ENCODE peak calls at places on chromosomes 16 and 17, in four cellular contexts. O is GM12878, A is HepG2, H is K562. I is an unnamed sample.

GRCh38 chr17:65294184-65294719 is 157.1 kb downstream of the RGS9 start:
- DNase-seq in A (peak; percentile 68), H (peak; percentile 75), O (no peak), I (peak; percentile 78)

GRCh38 chr17:46979023-46979870 is at the start of gene RPRML:
- DNase-seq in A (no peak), H (peak; percentile 34), O (no peak), I (peak; percentile 59)

GRCh38 chr16:68658258-68658973 is 13.3 kb downstream of the CDH3 start:
- DNase-seq in H (no peak), A (no peak), O (no peak), I (no peak)

GRCh38 chr16:4846503-4846900 is 586 bp downstream of the GLYR1 start:
- DNase-seq in A (peak; percentile 35), H (peak; percentile 22), O (no peak), I (peak; percentile 32)

GRCh38 chr16:47946077-47946476 is 209.7 kb downstream of the ABCC12 start:
- DNase-seq in O (no peak), A (no peak), H (no peak), I (no peak)

GRCh38 chr17:7798839-7799238 is 35.2 kb upstream of the KDM6B start:
- DNase-seq in O (no peak), H (no peak), A (no peak), I (no peak)

GRCh38 chr16:11791144-11791828 is 5.8 kb downstream of the ZC3H7A start:
- DNase-seq in H (no peak), A (peak; percentile 45), O (no peak), I (no peak)

GRCh38 chr16:87384162-87384999 is 805 bp upstream of the FBXO31 start:
- DNase-seq in A (peak; percentile 57), O (no peak), H (peak; percentile 45), I (peak; percentile 70)

GRCh38 chr17:19579867-19580565 is 46.4 kb downstream of the SLC47A1 start:
- DNase-seq in O (no peak), H (no peak), A (no peak), I (peak; percentile 30)

GRCh38 chr16:74296120-74296464 is 522 bp upstream of the PSMD7 start:
- DNase-seq in O (no peak), H (no peak), A (no peak), I (no peak)

GRCh38 chr16:74307383-74307782 is 10.8 kb downstream of the PSMD7 start:
- DNase-seq in A (no peak), H (peak; percentile 1), O (no peak), I (no peak)

GRCh38 chr17:58039975-58040374 is 32.9 kb upstream of the SRSF1 start:
- DNase-seq in A (no peak), H (no peak), O (no peak), I (no peak)

GRCh38 chr17:45705123-45706009 is 78.8 kb upstream of the CRHR1 start:
- DNase-seq in O (no peak), A (peak; percentile 77), H (peak; percentile 16), I (no peak)

GRCh38 chr16:66970775-66971725 is 10.0 kb downstream of the CES3 start:
- DNase-seq in O (no peak), A (no peak), H (no peak), I (no peak)

GRCh38 chr17:59331929-59332889 is 754 bp downstream of the YPEL2 start:
- DNase-seq in H (no peak), O (no peak), A (no peak), I (peak; percentile 38)

GRCh38 chr16:22300427-22301071 is 3.3 kb downstream of the POLR3E start:
- DNase-seq in A (peak; percentile 58), H (peak; percentile 40), O (no peak), I (peak; percentile 57)

GRCh38 chr17:72725432-72726068 is 366.9 kb downstream of the SLC39A11 start:
- DNase-seq in H (peak; percentile 50), A (peak; percentile 66), O (no peak), I (peak; percentile 64)

GRCh38 chr16:77289331-77289809 is 90.2 kb downstream of the SYCE1L start:
- DNase-seq in A (no peak), O (no peak), H (no peak), I (no peak)

GRCh38 chr16:35862242-35862641 is 2402.8 kb downstream of the TP53TG3F start:
- DNase-seq in H (no peak), O (no peak), A (no peak), I (no peak)

GRCh38 chr16:54504372-54504771 is 217.8 kb upstream of the IRX3 start:
- DNase-seq in H (no peak), A (no peak), O (no peak), I (no peak)

GRCh38 chr16:54505479-54506247 is 219.1 kb upstream of the IRX3 start:
- DNase-seq in A (no peak), O (no peak), H (no peak), I (no peak)

GRCh38 chr16:54509406-54509931 is 222.9 kb upstream of the IRX3 start:
- DNase-seq in H (no peak), A (no peak), O (no peak), I (no peak)

GRCh38 chr16:54506691-54507090 is 220.1 kb upstream of the IRX3 start:
- DNase-seq in A (no peak), O (no peak), H (no peak), I (no peak)

DNA sequence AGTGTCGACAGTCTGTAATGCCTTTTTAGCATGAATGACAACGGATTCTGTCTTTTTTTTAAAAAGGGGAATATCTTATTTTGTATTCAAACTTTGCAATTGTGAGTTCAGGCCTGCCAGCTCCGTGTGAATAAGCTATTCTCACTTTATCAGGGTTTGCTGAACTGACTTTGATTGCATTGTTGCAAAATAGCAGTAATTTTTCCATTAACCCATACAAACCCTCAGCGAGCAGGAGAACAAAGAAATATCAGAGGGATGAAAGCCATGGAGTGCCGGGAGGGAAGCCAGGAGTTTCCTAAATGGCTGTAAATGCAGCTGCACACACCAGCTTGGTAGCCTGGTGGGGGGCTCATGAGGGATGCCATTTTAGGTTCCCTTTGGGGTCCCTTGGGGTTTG is 220.5 kb upstream of the IRX3 start:
- DNase-seq in O (no peak), A (no peak), H (no peak), I (no peak)
- TF ChIP-seq SP1 in O (no peak), A (no peak), H (no peak), I (no peak)

GRCh38 chr17:81508639-81509047 is 4.0 kb downstream of the ACTG1 start:
- DNase-seq in A (peak; percentile 51), H (no peak), O (no peak), I (no peak)

GRCh38 chr17:81510798-81511549 is 1.6 kb downstream of the ACTG1 start:
- DNase-seq in O (no peak), A (no peak), H (no peak), I (no peak)

GRCh38 chr17:81509048-81509686 is 3.4 kb downstream of the ACTG1 start:
- DNase-seq in A (peak; percentile 63), O (no peak), H (no peak), I (no peak)

GRCh38 chr17:81510524-81510797 is 2.1 kb downstream of the ACTG1 start:
- DNase-seq in A (no peak), H (no peak), O (no peak), I (no peak)

DNA sequence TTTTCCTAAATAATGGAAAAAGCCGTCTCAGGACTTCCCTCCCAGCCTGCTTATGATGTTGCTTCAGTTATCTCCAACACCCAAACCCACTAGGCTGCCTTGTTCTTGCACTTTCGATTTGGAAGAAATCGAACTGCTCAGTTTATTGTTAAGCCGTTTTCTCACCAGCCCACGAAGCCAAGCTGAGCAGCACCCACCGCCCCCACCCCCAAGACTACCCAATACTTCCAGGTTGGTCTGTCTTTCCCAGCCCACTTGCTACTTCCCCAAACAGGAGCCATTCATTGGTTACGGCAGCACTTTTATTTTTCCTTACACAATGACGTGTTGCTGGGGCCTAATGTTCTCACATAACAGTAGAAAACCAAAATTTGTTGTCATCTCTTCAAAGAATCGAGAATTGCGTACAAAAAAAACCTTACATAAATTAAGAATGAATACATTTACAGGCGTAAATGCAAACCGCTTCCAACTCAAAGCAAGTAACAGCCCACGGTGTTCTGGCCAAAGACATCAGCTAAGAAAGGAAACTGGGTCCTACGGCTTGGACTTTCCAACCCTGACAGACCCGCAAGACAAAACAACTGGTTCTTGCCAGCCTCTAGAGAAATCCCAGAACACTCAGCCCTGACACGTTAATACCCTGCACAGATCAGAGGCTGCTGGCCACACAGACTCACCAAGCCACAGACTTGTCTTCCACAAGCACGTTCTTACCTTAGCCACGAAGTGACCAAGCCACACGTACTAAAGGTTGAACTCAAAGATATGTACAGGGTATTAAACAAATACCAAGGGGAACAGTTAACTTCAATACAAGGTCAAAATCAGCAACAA is 2.7 kb downstream of the ACTG1 start:
- DNase-seq in A (no peak), H (no peak), O (no peak), I (no peak)
- TF ChIP-seq CREB1 in A (no peak), H (peak; percentile 38), O (no peak), I (no peak)

GRCh38 chr16:1775846-1776671 is 3.1 kb upstream of the MRPS34 start:
- DNase-seq in O (no peak), A (no peak), H (no peak), I (no peak)

GRCh38 chr16:1778200-1779179 is 3.9 kb downstream of the SPSB3 start:
- DNase-seq in O (no peak), A (no peak), H (no peak), I (no peak)

GRCh38 chr16:1776672-1776955 is 3.7 kb upstream of the MRPS34 start:
- DNase-seq in H (no peak), A (no peak), O (no peak), I (no peak)

GRCh38 chr16:1776991-1777374 is 4.0 kb upstream of the MRPS34 start:
- DNase-seq in H (no peak), A (no peak), O (no peak), I (no peak)

DNA sequence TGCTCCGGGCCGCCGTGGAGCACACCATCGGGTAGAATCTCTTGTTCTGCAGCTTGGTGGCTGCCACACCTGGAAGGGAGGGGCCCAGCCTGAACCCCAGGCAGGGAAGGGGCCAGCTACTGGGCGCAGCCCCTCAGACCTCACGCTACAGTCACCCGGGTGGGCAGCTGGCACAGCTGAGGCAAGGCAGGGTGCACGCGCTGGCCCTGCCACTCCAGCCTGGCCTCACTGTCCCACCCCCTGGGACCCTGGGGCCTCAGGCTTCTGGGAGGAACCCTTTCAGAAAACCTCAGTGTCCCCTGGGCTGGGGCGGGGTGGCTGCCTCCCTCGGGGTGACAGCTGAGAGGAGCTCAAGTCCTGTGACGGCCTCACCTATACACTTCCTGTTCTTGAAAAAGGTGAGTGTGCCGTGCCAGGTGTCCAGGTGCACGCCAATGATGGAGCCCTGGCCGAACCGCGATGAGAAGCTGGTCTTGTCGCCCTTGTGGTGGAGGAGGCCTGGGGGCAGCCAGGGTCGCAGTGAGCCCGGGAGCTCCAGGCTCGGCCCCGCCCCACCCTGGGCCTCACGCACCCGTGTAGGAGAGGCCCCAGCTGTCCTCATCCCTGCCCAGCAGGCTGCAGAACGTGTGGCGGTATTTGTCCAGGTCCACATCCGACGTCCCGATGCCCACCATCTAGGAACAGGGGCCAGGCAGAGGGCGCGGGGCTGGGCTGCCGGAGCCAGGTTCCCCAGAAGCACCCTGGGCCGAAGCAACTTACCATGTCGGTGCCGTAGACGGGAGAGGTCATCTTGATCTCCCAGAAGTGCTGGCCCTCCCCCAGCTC is 4.7 kb upstream of the MRPS34 start:
- DNase-seq in O (no peak), A (no peak), H (no peak), I (no peak)
- TF ChIP-seq SP1 in O (no peak), A (no peak), H (no peak), I (no peak)

DNA sequence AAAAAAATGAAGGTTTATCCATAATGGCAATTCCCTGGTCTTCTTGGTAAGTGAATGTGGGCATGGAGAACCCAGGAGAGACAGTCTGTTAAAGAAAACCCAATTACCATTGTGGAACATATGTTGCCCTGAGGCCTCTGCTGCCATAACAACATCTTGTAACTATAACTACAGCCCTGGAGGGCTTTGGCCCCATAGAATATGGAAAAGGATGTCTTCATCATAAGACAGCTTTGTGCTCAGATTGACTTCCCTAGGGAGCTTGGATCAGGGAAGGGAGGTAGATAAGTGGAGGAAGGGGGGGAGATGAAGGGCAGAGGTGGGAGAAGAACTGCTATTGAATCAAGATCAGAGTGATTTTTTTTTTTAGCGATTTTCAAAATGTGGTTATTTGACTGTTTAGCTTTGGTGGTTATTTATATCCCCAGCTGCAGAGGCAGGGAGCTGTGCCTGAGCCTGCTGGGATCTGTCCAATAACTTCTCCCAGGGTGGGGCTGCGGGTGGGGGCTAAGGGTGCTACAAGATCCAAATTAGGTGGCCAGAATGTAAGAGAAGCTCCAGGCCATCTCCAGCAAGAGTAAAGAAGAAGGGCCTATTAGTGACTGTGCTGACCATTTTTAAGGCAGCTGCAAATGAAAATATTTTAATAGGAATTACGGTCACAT is 5.3 kb upstream of the KAT7 start:
- DNase-seq in O (no peak), H (no peak), A (no peak), I (no peak)
- TF ChIP-seq CREB1 in O (no peak), H (no peak), A (no peak), I (no peak)

I was measured in WTC11.